ENCODE peak calls at places on chromosomes 5 and 9, in seven cellular contexts. One of them, this sample, is unnamed.

GRCh38 chr5:170306381-170306790 is 8.8 kb upstream of the LCP2 start:
- DNase-seq in T-helper 2 cell: no peak
- DNase-seq in mesothelial cell of epicardium: no peak
- DNase-seq in AG10803: peak
- DNase-seq in gastrocnemius medialis: peak
- DNase-seq in substantia nigra: no peak
- DNase-seq in mesendoderm: no peak
- DNase-seq in this sample: no peak

GRCh38 chr5:132283423-132284043 is 10.7 kb upstream of the SLC22A4 start:
- DNase-seq in mesendoderm: no peak
- DNase-seq in mesothelial cell of epicardium: no peak
- DNase-seq in gastrocnemius medialis: no peak
- DNase-seq in substantia nigra: no peak
- DNase-seq in AG10803: peak
- DNase-seq in T-helper 2 cell: no peak
- DNase-seq in this sample: peak

GRCh38 chr5:134043793-134044525 is 39.2 kb upstream of the VDAC1 start:
- DNase-seq in mesothelial cell of epicardium: no peak
- DNase-seq in gastrocnemius medialis: no peak
- DNase-seq in T-helper 2 cell: no peak
- DNase-seq in substantia nigra: no peak
- DNase-seq in AG10803: no peak
- DNase-seq in mesendoderm: no peak
- DNase-seq in this sample: no peak

GRCh38 chr5:28249771-28250415 is 1211.5 kb upstream of the CDH9 start:
- DNase-seq in mesendoderm: no peak
- DNase-seq in T-helper 2 cell: no peak
- DNase-seq in gastrocnemius medialis: no peak
- DNase-seq in substantia nigra: no peak
- DNase-seq in mesothelial cell of epicardium: no peak
- DNase-seq in AG10803: no peak
- DNase-seq in this sample: no peak

GRCh38 chr5:14685757-14686156 is 21.2 kb downstream of the OTULIN start:
- DNase-seq in mesendoderm: peak
- DNase-seq in T-helper 2 cell: no peak
- DNase-seq in gastrocnemius medialis: no peak
- DNase-seq in AG10803: peak
- DNase-seq in substantia nigra: peak
- DNase-seq in mesothelial cell of epicardium: no peak
- DNase-seq in this sample: peak

GRCh38 chr5:38445374-38446028 is 110.9 kb downstream of the LIFR start:
- DNase-seq in substantia nigra: no peak
- DNase-seq in AG10803: no peak
- DNase-seq in gastrocnemius medialis: peak
- DNase-seq in mesendoderm: no peak
- DNase-seq in T-helper 2 cell: no peak
- DNase-seq in mesothelial cell of epicardium: no peak
- DNase-seq in this sample: no peak

GRCh38 chr5:130978475-130978874 is 186.6 kb downstream of the HINT1 start:
- DNase-seq in gastrocnemius medialis: no peak
- DNase-seq in substantia nigra: no peak
- DNase-seq in mesendoderm: no peak
- DNase-seq in T-helper 2 cell: no peak
- DNase-seq in AG10803: peak
- DNase-seq in mesothelial cell of epicardium: no peak
- DNase-seq in this sample: no peak

GRCh38 chr9:3475300-3476020 is 50.3 kb downstream of the RFX3 start:
- DNase-seq in mesendoderm: peak
- DNase-seq in substantia nigra: no peak
- DNase-seq in mesothelial cell of epicardium: no peak
- DNase-seq in AG10803: no peak
- DNase-seq in gastrocnemius medialis: no peak
- DNase-seq in T-helper 2 cell: no peak
- DNase-seq in this sample: no peak

GRCh38 chr9:88049677-88050307 is 75.5 kb upstream of the CDK20 start:
- DNase-seq in substantia nigra: no peak
- DNase-seq in mesendoderm: peak
- DNase-seq in mesothelial cell of epicardium: no peak
- DNase-seq in AG10803: no peak
- DNase-seq in gastrocnemius medialis: no peak
- DNase-seq in T-helper 2 cell: no peak
- DNase-seq in this sample: no peak